ENCODE peak calls at places on chromosome 6, in four cellular contexts. J, E, N and U are unnamed samples.

GRCh38 chr6:170296746-170297576 is 6.1 kb upstream of the DLL1 start:
- DNase-seq in J (no peak), E (no peak), N (no peak), U (peak)

GRCh38 chr6:142899101-142899760 is 45.7 kb downstream of the HIVEP2 start:
- DNase-seq in J (no peak), E (no peak), N (no peak), U (no peak)

GRCh38 chr6:107348224-107348623 is 111.1 kb downstream of the PDSS2 start:
- DNase-seq in J (no peak), E (peak), N (no peak), U (no peak)

GRCh38 chr6:54665246-54665645 is 181.3 kb upstream of the FAM83B start:
- DNase-seq in J (no peak), E (no peak), N (no peak), U (no peak)

GRCh38 chr6:161068296-161068695 is 76.7 kb downstream of the MAP3K4 start:
- DNase-seq in J (no peak), E (no peak), N (no peak), U (no peak)

GRCh38 chr6:135901776-135902524 is 50.4 kb downstream of the PDE7B start:
- DNase-seq in J (no peak), E (peak), N (peak), U (peak)

GRCh38 chr6:44268095-44268628 is 2.1 kb upstream of the TMEM151B start:
- DNase-seq in J (peak), E (peak), N (no peak), U (peak)

GRCh38 chr6:1610497-1611321 is 994 bp downstream of the FOXC1 start:
- DNase-seq in J (peak), E (peak), N (no peak), U (no peak)

GRCh38 chr6:144064831-144065668 is 30.3 kb downstream of the SF3B5 start:
- DNase-seq in J (no peak), E (peak), N (no peak), U (no peak)

GRCh38 chr6:21998539-21998938 is 298.3 kb downstream of the PRL start:
- DNase-seq in J (no peak), E (no peak), N (no peak), U (no peak)

GRCh38 chr6:160010067-160010466 is 41.2 kb downstream of the IGF2R start:
- DNase-seq in J (no peak), E (peak), N (peak), U (no peak)

GRCh38 chr6:159126590-159126989 is 42.6 kb upstream of the FNDC1 start:
- DNase-seq in J (no peak), E (peak), N (no peak), U (no peak)

GRCh38 chr6:36853325-36853724 is 14.1 kb upstream of the CPNE5 start:
- DNase-seq in J (no peak), E (peak), N (peak), U (peak)

GRCh38 chr6:1832844-1833787 is 223.4 kb downstream of the FOXC1 start:
- DNase-seq in J (no peak), E (no peak), N (no peak), U (no peak)

GRCh38 chr6:168133186-168133585 is 54.2 kb upstream of the FRMD1 start:
- DNase-seq in J (no peak), E (peak), N (peak), U (peak)

GRCh38 chr6:42710316-42710715 is 12.1 kb downstream of the PRPH2 start:
- DNase-seq in J (no peak), E (no peak), N (no peak), U (no peak)

GRCh38 chr6:17281497-17282481 is 628 bp downstream of the RBM24 start:
- DNase-seq in J (peak), E (peak), N (no peak), U (no peak)

GRCh38 chr6:110125361-110125760 is 54.1 kb downstream of the WASF1 start:
- DNase-seq in J (no peak), E (no peak), N (no peak), U (no peak)